ENCODE peak calls at places on chromosomes 1 and 21, in nine cellular contexts. N is suprapubic skin, E is aorta, R is mesendoderm, G is fibroblast of lung, L is upper lobe of left lung, T is A549, K is left lung, D is body of pancreas. J is an unnamed sample. For H3K4me1, the result is how much of the 10 kb centered on the place peaks cover.

GRCh38 chr1:218671573-218671972 is 326.4 kb downstream of the TGFB2 start:
- DNase-seq in N (no peak), E (no peak), R (no peak), G (peak), L (no peak), T (no peak), K (no peak), D (no peak), J (no peak)

GRCh38 chr21:30689822-30690221 is 28.8 kb downstream of the KRTAP21-3 start:
- DNase-seq in N (no peak), E (no peak), R (peak), G (no peak), L (no peak), T (no peak), K (no peak), D (no peak), J (no peak)

GRCh38 chr1:110211503-110212164 is 1.5 kb downstream of the KCNC4 start:
- DNase-seq in N (no peak), E (peak), R (peak), G (peak), L (peak), T (no peak), K (peak), D (no peak), J (no peak)

GRCh38 chr1:32622806-32623694 is 27.3 kb downstream of the ZBTB8OS start:
- DNase-seq in N (no peak), E (no peak), R (no peak), G (no peak), L (no peak), T (no peak), K (no peak), D (no peak), J (no peak)

GRCh38 chr1:211497489-211498045 is 5.6 kb upstream of the RD3 start:
- DNase-seq in N (no peak), E (peak), R (no peak), G (no peak), L (no peak), T (no peak), K (no peak), D (no peak), J (no peak)

GRCh38 chr1:7827134-7827955 is 25.5 kb downstream of the UTS2 start:
- DNase-seq in N (no peak), E (no peak), R (no peak), G (no peak), L (peak), T (no peak), K (peak), D (no peak), J (no peak)

GRCh38 chr21:46092026-46092764 is 5.7 kb upstream of the COL6A2 start:
- DNase-seq in N (peak), E (peak), R (no peak), G (peak), L (no peak), T (no peak), K (peak), D (peak), J (peak)

GRCh38 chr1:56313560-56313959 is 265.8 kb downstream of the PLPP3 start:
- DNase-seq in N (no peak), E (no peak), R (no peak), G (no peak), L (no peak), T (no peak), K (no peak), D (no peak), J (no peak)

GRCh38 chr21:36747114-36747814 is 48.3 kb downstream of the SIM2 start:
- DNase-seq in N (no peak), E (peak), R (peak), G (no peak), L (no peak), T (no peak), K (no peak), D (no peak), J (no peak)

GRCh38 chr1:168106274-168106673 is 30.5 kb downstream of the GPR161 start:
- DNase-seq in N (no peak), E (no peak), R (no peak), G (no peak), L (no peak), T (no peak), K (no peak), D (no peak), J (no peak)

GRCh38 chr1:89489037-89489729 is 35.4 kb upstream of the LRRC8B start:
- DNase-seq in N (no peak), E (no peak), R (no peak), G (peak), L (no peak), T (no peak), K (peak), D (no peak), J (no peak)

GRCh38 chr1:164675342-164675904 is 116.4 kb downstream of the PBX1 start:
- DNase-seq in N (no peak), E (no peak), R (no peak), G (peak), L (no peak), T (no peak), K (no peak), D (no peak), J (no peak)

GRCh38 chr1:47708658-47709301 is 270.9 kb downstream of the FOXD2 start:
- DNase-seq in N (no peak), E (no peak), R (peak), G (peak), L (peak), T (peak), K (peak), D (no peak), J (no peak)

GRCh38 chr1:151720974-151721787 is at the start of gene RIIAD1:
- DNase-seq in N (no peak), E (no peak), R (peak), G (peak), L (peak), T (no peak), K (peak), D (no peak), J (no peak)

DNA sequence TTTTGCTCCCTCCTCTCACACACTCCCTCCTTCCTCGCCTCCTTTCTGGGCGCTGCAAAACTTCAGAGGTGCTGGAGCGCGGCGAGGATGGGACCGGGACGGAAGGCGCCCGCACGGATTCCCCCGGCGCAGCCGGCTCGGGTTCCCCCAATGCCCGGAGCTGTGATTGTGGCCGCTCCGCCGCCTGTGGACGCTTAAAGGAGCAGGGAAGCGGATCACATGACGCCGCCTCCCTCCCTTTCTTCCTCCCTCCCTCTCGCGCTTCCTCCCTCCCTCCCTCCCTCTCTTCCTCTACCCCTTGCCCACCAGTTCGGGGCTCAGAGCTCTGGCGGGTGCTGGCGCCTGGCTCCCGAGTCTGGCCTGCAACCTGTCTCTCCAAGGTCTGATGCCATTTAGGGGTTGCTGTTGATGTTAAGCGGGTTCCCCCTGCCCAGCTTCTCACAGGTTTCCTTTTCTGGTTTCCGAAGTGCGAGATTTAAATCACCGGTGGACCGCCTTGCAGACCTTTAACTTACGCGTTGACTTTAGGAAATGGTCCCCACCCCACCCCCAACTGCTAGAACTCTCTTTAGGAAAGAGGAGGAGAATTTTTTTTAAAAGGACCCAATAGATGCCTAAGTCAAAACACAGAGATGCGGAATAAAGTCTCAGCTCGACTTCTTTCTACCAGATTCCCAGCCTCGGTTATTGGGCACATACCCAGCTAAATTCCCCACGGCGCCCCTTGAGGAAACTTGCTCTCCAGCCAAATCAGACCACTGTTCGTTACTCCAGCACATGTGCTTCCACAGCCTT is at the start of gene WLS:
- DNase-seq in N (peak), E (peak), R (peak), G (peak), L (peak), T (peak), K (peak), D (peak), J (peak)
- H3K4me1 ChIP-seq in N (under half), E (under half), R (under half), G (under half), L (under half), T (under half), K (under half), D (under half), J (under half)

DNA sequence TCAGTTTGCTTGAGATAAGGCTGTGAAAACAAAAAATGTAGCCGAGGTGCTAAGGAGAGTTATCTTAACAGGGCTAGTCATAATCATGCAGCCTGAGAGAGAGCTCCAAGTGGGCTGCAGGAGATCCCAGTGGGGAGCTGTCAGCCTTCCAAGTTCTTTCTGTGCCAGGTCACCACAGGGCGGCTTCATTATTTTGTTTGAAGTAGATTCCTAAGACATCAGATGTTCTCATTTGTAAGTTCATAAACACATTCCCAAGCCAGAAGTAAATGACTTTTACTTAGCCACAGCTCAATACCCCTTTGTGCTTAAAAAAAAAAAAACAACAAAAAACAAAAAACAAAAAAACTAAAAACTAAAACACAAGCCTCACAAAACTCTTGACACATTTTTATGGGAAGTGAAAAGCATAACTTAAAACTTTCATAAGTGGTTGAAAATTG is 8.5 kb downstream of the CDC14A start:
- DNase-seq in N (no peak), E (no peak), R (peak), G (peak), L (no peak), T (no peak), K (no peak), D (no peak), J (no peak)
- H3K4me1 ChIP-seq in N (under half), E (under half), R (under half), G (under half), L (half or more), T (under half), K (under half), D (under half), J (under half)

GRCh38 chr1:27617420-27617819 is 13.5 kb upstream of the AHDC1 start:
- DNase-seq in N (no peak), E (no peak), R (no peak), G (no peak), L (no peak), T (no peak), K (no peak), D (no peak), J (no peak)

GRCh38 chr1:27618341-27619067 is 14.6 kb upstream of the AHDC1 start:
- DNase-seq in N (no peak), E (no peak), R (no peak), G (no peak), L (no peak), T (no peak), K (peak), D (no peak), J (no peak)

GRCh38 chr1:27615346-27616004 is 11.5 kb upstream of the AHDC1 start:
- DNase-seq in N (peak), E (no peak), R (no peak), G (no peak), L (peak), T (no peak), K (peak), D (no peak), J (no peak)

GRCh38 chr1:27614625-27615344 is 10.8 kb upstream of the AHDC1 start:
- DNase-seq in N (peak), E (no peak), R (peak), G (no peak), L (peak), T (no peak), K (peak), D (no peak), J (no peak)

GRCh38 chr1:27616441-27616840 is 12.5 kb upstream of the AHDC1 start:
- DNase-seq in N (no peak), E (no peak), R (no peak), G (no peak), L (no peak), T (no peak), K (peak), D (no peak), J (no peak)
- H3K4me1 ChIP-seq in N (under half), E (under half), R (under half), G (under half), L (under half), T (under half), K (under half), D (under half), J (under half)

GRCh38 chr1:43878854-43879253 is 54.7 kb upstream of the ARTN start:
- DNase-seq in N (no peak), E (no peak), R (no peak), G (no peak), L (no peak), T (no peak), K (no peak), D (no peak), J (no peak)

GRCh38 chr1:43879996-43880395 is 53.6 kb upstream of the ARTN start:
- DNase-seq in N (no peak), E (no peak), R (peak), G (no peak), L (no peak), T (no peak), K (no peak), D (no peak), J (no peak)

GRCh38 chr1:43879414-43879813 is 54.2 kb upstream of the ARTN start:
- DNase-seq in N (no peak), E (no peak), R (no peak), G (peak), L (no peak), T (no peak), K (no peak), D (no peak), J (no peak)

GRCh38 chr1:43881415-43881814 is 52.2 kb upstream of the ARTN start:
- DNase-seq in N (no peak), E (no peak), R (peak), G (no peak), L (no peak), T (no peak), K (no peak), D (no peak), J (no peak)

GRCh38 chr1:43880604-43881003 is 53.0 kb upstream of the ARTN start:
- DNase-seq in N (no peak), E (no peak), R (no peak), G (no peak), L (no peak), T (no peak), K (no peak), D (no peak), J (no peak)
- H3K4me1 ChIP-seq in N (under half), E (under half), R (under half), G (under half), L (under half), T (under half), K (under half), D (under half), J (under half)

GRCh38 chr1:30755334-30755733 is 2.2 kb downstream of the LAPTM5 start:
- DNase-seq in N (no peak), E (no peak), R (no peak), G (no peak), L (no peak), T (no peak), K (no peak), D (no peak), J (no peak)
- H3K4me1 ChIP-seq in N (under half), E (under half), R (under half), G (under half), L (under half), T (under half), K (under half), D (under half), J (under half)

J was measured in vagina.